ENCODE peak calls at places on chromosomes 12 and 14, in six cellular contexts. V is A549, Y is upper lobe of left lung, W is IMR-90, I is HCT116, C is testis. A is an unnamed sample. For H3K9me3, the result is how much of the 10 kb centered on the place peaks cover.

GRCh38 chr12:118307069-118307954 is 65.4 kb downstream of the TAOK3 start:
- DNase-seq in I (no peak), W (peak), Y (peak), V (peak), C (no peak), A (no peak)

GRCh38 chr12:31536672-31537071 is 54.3 kb downstream of the DENND5B start:
- DNase-seq in W (peak), V (no peak), Y (no peak), I (no peak), C (no peak), A (no peak)

GRCh38 chr12:116594325-116595038 is 35.3 kb downstream of the MAP1LC3B2 start:
- DNase-seq in V (no peak), W (no peak), Y (peak), C (no peak), I (no peak), A (peak)

GRCh38 chr14:21476526-21476924 is 234 bp downstream of the RAB2B start:
- DNase-seq in W (no peak), Y (peak), C (no peak), I (no peak), V (no peak), A (peak)

GRCh38 chr14:68144051-68144681 is 324.6 kb downstream of the RAD51B start:
- DNase-seq in W (peak), V (peak), I (no peak), C (peak), Y (peak), A (no peak)

GRCh38 chr12:27667540-27667939 is 28.7 kb upstream of the REP15 start:
- DNase-seq in I (no peak), Y (peak), V (no peak), W (peak), C (no peak), A (no peak)

GRCh38 chr12:100840748-100841147 is 46.2 kb downstream of the ANO4 start:
- DNase-seq in I (no peak), Y (no peak), W (no peak), C (no peak), V (no peak), A (no peak)

GRCh38 chr12:120065472-120065871 is 51.1 kb downstream of the RAB35 start:
- DNase-seq in Y (no peak), W (no peak), V (no peak), I (no peak), C (no peak), A (peak)

GRCh38 chr14:67557118-67557517 is 24.0 kb downstream of the PLEKHH1 start:
- DNase-seq in I (no peak), Y (no peak), W (peak), C (no peak), V (peak), A (no peak)

GRCh38 chr12:2052861-2053674 is at the start of gene CACNA1C:
- DNase-seq in Y (no peak), W (peak), I (no peak), C (peak), V (peak), A (peak)

GRCh38 chr14:75821828-75822521 is 159.8 kb downstream of the TGFB3 start:
- DNase-seq in W (peak), I (peak), Y (peak), V (no peak), C (no peak), A (no peak)

GRCh38 chr12:1657616-1658167 is 28.7 kb downstream of the WNT5B start:
- DNase-seq in Y (no peak), W (no peak), C (no peak), V (no peak), I (no peak), A (no peak)

GRCh38 chr12:130480887-130481286 is 143.2 kb downstream of the PIWIL1 start:
- DNase-seq in W (no peak), V (no peak), I (no peak), C (no peak), Y (no peak), A (no peak)

GRCh38 chr12:124543591-124544310 is 23.7 kb downstream of the NCOR2 start:
- DNase-seq in C (no peak), Y (no peak), W (no peak), V (no peak), I (no peak), A (no peak)

DNA sequence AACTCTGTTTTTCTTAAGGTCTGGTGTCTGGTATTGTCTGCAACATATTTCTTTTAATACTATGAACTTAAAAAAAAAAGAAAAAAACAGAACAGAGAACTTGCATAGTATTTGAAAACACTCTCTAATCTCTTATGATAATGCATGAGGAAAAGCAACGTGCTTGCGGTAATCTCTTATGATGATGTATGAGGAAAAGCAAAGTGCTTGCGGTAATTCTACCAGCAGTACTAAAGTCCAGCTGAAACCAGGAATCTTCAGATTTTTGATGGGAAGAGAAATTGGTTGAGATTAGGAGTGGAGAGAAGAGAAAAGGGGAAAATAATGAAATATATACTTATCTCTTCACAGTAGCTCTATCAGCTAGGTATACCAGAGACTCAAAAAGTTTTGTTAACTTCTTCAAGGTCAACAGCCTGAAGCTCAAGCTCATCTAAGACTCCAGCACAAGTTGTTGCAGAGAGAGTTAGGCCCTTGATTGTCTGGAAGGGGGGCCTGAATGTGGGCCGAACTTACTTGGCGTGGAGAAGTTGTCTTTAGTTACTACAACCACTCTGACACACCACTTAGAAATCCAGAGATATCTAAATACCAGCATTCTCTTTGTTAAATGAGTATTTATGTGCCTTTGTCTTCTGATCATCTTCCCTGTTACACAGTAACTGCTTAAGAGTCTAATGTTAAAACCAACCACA is 240.4 kb downstream of the PRKD1 start:
- DNase-seq in Y (no peak), V (no peak), W (peak), C (no peak), I (no peak), A (no peak)
- TF ChIP-seq CTCF in Y (no peak), V (no peak), W (no peak), C (no peak), I (no peak), A (no peak)

GRCh38 chr14:73758392-73759182 is 44.4 kb upstream of the PNMA1 start:
- DNase-seq in C (peak), W (peak), V (peak), I (peak), Y (peak), A (peak)
- TF ChIP-seq POLR2A in C (no peak), W (no peak), V (no peak), I (no peak), Y (peak), A (peak)

DNA sequence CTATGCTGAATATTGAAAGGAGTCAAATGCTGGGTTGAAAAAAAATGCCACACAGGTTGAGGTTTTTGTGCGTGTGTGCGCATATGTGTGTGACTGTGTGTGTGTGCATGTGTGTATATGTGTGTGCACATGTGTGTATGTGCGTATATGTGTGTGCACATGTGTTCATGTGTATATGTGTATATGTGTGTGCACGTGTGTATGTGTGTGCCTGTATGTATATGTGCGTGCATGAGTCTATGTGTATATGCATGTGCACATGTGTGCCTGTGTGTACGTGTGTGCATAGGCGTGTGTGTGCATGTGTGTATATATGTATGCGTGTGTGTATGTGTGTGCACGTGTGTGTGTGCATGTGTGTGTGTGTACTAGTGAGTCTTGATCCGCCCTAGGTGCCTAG is 655.7 kb downstream of the AACS start:
- DNase-seq in C (no peak), W (no peak), I (no peak), Y (no peak), V (no peak), A (no peak)
- H3K9me3 ChIP-seq in C (under half), W (under half), I (under half), Y (under half), V (under half), A (under half)

GRCh38 chr12:23204933-23205778 is 580.2 kb downstream of the ETNK1 start:
- DNase-seq in C (peak), Y (no peak), W (peak), V (peak), I (peak), A (no peak)
- TF ChIP-seq CTCF in C (peak), Y (peak), W (peak), V (peak), I (peak), A (peak)

DNA sequence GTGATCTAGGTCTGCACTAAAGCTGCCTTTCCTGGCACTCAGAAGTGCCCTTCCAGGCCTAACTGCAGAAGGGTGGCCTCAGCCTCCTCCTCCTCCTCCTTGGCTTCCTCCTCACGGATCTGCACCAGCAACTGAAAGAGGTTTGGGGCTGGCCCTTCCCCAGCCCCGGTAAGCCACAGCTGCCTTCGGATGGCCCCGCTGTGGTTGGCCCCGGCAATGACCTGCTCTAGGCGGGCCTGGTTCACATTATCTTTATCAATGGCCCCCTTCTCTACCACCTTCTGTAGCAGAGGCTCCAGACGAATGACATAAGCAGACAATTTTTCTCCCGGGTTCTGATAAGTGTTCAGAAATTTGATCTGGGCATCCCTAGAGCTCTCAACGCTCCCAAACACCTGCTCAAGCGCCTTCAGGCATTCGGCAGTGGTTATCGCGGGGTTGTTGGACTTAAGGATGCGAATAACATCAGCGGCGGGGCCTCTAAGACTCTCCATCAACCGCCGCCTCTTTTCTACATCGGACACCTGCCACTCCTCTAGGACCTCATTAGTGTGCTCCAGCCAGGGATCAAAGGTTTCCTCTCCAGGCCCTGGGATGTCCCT is 1.5 kb downstream of the PNMA1 start:
- DNase-seq in C (peak), Y (no peak), W (peak), I (no peak), V (no peak), A (no peak)
- TF ChIP-seq POLR2A in C (no peak), Y (no peak), W (no peak), I (no peak), V (no peak), A (no peak)

DNA sequence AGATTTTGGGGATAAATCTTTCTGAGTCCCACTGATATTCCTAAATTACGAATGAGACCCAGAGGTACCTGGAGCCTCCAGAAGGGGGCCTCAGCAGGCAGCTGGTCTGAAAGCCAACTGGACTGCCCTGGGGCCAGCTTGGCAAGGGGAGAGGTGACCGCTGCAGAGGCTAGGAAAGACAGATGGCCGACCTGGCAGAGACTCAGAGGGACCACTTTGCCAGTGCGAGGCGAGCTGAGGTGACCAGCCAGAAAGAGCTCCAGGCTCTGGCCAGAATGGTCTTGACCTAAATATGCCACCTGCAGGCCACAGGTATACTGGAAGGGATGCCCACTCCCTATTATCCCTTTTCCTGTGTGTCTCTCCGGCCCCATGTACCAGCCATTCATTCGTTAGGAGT is 256.8 kb upstream of the GARIN6 start:
- DNase-seq in W (no peak), I (no peak), V (peak), Y (no peak), C (peak), A (peak)
- H3K9me3 ChIP-seq in W (under half), I (under half), V (under half), Y (under half), C (under half), A (under half)

GRCh38 chr14:100815478-100816285 is 10.2 kb upstream of the MEG3 start:
- DNase-seq in I (no peak), Y (no peak), V (no peak), C (no peak), W (peak), A (no peak)
- TF ChIP-seq CTCF in I (no peak), Y (no peak), V (no peak), C (no peak), W (no peak), A (no peak)

GRCh38 chr12:51021694-51022093 is 4.5 kb downstream of the SLC11A2 start:
- DNase-seq in C (no peak), W (no peak), Y (no peak), V (no peak), I (no peak), A (no peak)

GRCh38 chr12:51023625-51024395 is 2.4 kb downstream of the SLC11A2 start:
- DNase-seq in C (no peak), W (peak), I (no peak), Y (peak), V (no peak), A (no peak)

GRCh38 chr12:51020448-51021182 is 5.6 kb downstream of the SLC11A2 start:
- DNase-seq in I (no peak), Y (no peak), W (no peak), V (no peak), C (no peak), A (no peak)

GRCh38 chr12:51017452-51017851 is 8.7 kb downstream of the SLC11A2 start:
- DNase-seq in I (no peak), C (no peak), W (no peak), V (no peak), Y (no peak), A (no peak)

GRCh38 chr12:51019927-51020326 is 6.3 kb downstream of the SLC11A2 start:
- DNase-seq in I (no peak), V (no peak), W (no peak), C (no peak), Y (no peak), A (no peak)
- TF ChIP-seq POLR2A in I (no peak), V (no peak), W (no peak), C (no peak), Y (no peak), A (no peak)

GRCh38 chr12:96720363-96720705 is 186.7 kb upstream of the NEDD1 start:
- DNase-seq in W (no peak), V (peak), Y (no peak), C (no peak), I (no peak), A (peak)

GRCh38 chr12:96714199-96714598 is 192.9 kb upstream of the NEDD1 start:
- DNase-seq in W (no peak), Y (no peak), V (no peak), I (no peak), C (no peak), A (no peak)

DNA sequence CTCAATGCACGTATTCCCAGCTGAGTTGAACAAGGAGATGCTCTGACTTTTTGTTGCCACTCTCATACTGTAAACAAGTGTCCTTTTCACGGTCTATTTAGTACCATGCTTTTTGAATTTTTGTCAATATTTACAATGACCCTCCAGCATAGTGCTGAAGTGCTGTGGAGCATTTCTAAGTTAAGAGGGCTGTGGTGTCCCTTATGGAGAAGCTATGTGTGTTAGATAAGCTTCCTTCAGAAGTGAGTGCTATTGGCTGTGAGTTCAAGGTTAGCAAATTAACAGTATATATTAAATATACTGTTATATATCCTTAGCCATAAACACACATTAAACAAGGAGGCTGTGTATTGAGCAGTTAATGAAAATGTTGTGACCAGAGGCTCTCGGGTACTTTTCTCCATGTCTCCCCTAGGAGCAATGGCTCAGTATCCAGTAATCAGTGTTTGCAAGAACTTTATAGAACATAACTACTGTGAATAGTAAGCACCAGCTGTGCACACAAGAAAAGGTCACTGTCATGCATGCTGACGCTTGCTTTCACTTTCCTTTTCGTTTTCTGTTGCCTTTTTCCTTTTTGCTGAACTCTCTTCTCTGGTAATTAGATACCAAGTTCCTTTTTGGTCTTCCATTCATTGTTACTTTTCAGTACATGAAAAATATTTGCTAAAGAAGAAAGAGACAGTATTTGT is 187.2 kb upstream of the NEDD1 start:
- DNase-seq in Y (no peak), W (peak), V (no peak), I (no peak), C (no peak), A (no peak)
- H3K9me3 ChIP-seq in Y (under half), W (under half), V (under half), I (under half), C (under half), A (under half)

A was measured in right lobe of liver.